ENCODE peak calls at places on chromosomes 4 and X, in nine cellular contexts. K is stimulated activated CD4-positive, alpha-beta T cell treated with anti-CD3 and anti-CD28 coated beads, TNF-alpha, amount 100 ng/mL, for 1 hour; E is activated T-helper 1 cell treated with Interleukin-2 at 50 U/mL for 16 hours; Z is M059J; U is mucosa of descending colon; S is neural crest cell; J is CMK; H is erythroblast; F is Right ventricle myocardium superior. D is an unnamed sample.

GRCh38 chr4:75715105-75715799 is 9.1 kb upstream of the USO1 start:
- DNase-seq in K (no peak), E (no peak), Z (no peak), U (no peak), S (no peak), J (no peak), H (no peak), F (no peak), D (no peak)

GRCh38 chr4:127936974-127937373 is 28.0 kb downstream of the MFSD8 start:
- DNase-seq in K (no peak), E (no peak), Z (peak; percentile 53), U (no peak), S (no peak), J (no peak), H (no peak), F (no peak), D (no peak)

GRCh38 chrX:69133561-69134542 is 31.4 kb downstream of the PJA1 start:
- DNase-seq in K (no peak), E (no peak), Z (peak; percentile 76), U (peak; percentile 12), S (peak; percentile 33), J (no peak), H (no peak), F (no peak), D (no peak)

GRCh38 chrX:78375894-78376293 is 48.5 kb upstream of the CYSLTR1 start:
- DNase-seq in K (no peak), E (no peak), Z (peak; percentile 86), U (no peak), S (no peak), J (peak; percentile 8), H (no peak), F (no peak), D (no peak)

GRCh38 chrX:72294497-72294896 is 11.2 kb downstream of the CITED1 start:
- DNase-seq in K (no peak), E (no peak), Z (no peak), U (no peak), S (no peak), J (no peak), H (no peak), F (no peak), D (no peak)

GRCh38 chr4:184460495-184461285 is 13.7 kb downstream of the IRF2 start:
- DNase-seq in K (no peak), E (no peak), Z (no peak), U (no peak), S (no peak), J (peak; percentile 8), H (peak; percentile 10), F (no peak), D (no peak)

GRCh38 chrX:144810539-144810938 is 436.8 kb upstream of the SPANXN1 start:
- DNase-seq in K (no peak), E (no peak), Z (no peak), U (no peak), S (no peak), J (no peak), H (no peak), F (no peak), D (no peak)

GRCh38 chr4:176256921-176257320 is 12.1 kb downstream of the ASB5 start:
- DNase-seq in K (no peak), E (no peak), Z (no peak), U (no peak), S (no peak), J (no peak), H (no peak), F (no peak), D (no peak)

GRCh38 chr4:78907638-78908037 is 31.6 kb downstream of the PAQR3 start:
- DNase-seq in K (no peak), E (no peak), Z (no peak), U (no peak), S (no peak), J (no peak), H (no peak), F (no peak), D (no peak)

GRCh38 chrX:109848451-109849050 is 115.5 kb upstream of the ACSL4 start:
- DNase-seq in K (no peak), E (no peak), Z (no peak), U (no peak), S (peak; percentile 72), J (peak; percentile 70), H (peak; percentile 79), F (no peak), D (no peak)

GRCh38 chr4:106238819-106239420 is 77.1 kb downstream of the TBCK start:
- DNase-seq in K (no peak), E (no peak), Z (peak; percentile 34), U (peak; percentile 38), S (peak; percentile 4), J (peak; percentile 11), H (peak; percentile 45), F (no peak), D (no peak)

GRCh38 chr4:83855044-83855443 is 319.1 kb downstream of the GPAT3 start:
- DNase-seq in K (no peak), E (no peak), Z (peak; percentile 95), U (no peak), S (no peak), J (no peak), H (no peak), F (no peak), D (no peak)

GRCh38 chrX:5681159-5681558 is 547.5 kb downstream of the NLGN4X start:
- DNase-seq in K (no peak), E (no peak), Z (no peak), U (no peak), S (no peak), J (no peak), H (peak; percentile 0), F (no peak), D (no peak)

GRCh38 chr4:169315530-169316306 is 45.0 kb upstream of the SH3RF1 start:
- DNase-seq in K (no peak), E (no peak), Z (peak; percentile 53), U (no peak), S (no peak), J (no peak), H (peak; percentile 6), F (no peak), D (no peak)

GRCh38 chr4:117771647-117772337 is 262.5 kb upstream of the NDST3 start:
- DNase-seq in K (no peak), E (no peak), Z (no peak), U (peak; percentile 9), S (no peak), J (no peak), H (no peak), F (no peak), D (no peak)

GRCh38 chr4:69881173-69881773 is 21.3 kb upstream of the SULT1E1 start:
- DNase-seq in K (no peak), E (no peak), Z (peak; percentile 4), U (peak; percentile 30), S (no peak), J (peak; percentile 33), H (peak; percentile 62), F (no peak), D (no peak)

GRCh38 chr4:110049951-110050925 is 137.6 kb downstream of the EGF start:
- DNase-seq in K (peak; percentile 22), E (peak; percentile 6), Z (peak; percentile 46), U (peak; percentile 72), S (peak; percentile 37), J (peak; percentile 17), H (peak; percentile 62), F (no peak), D (peak; percentile 12)

GRCh38 chr4:88134536-88135361 is 23.7 kb downstream of the ABCG2 start:
- DNase-seq in K (no peak), E (no peak), Z (no peak), U (peak; percentile 68), S (no peak), J (no peak), H (no peak), F (no peak), D (no peak)

GRCh38 chrX:132810964-132811712 is 147.3 kb downstream of the HS6ST2 start:
- DNase-seq in K (no peak), E (no peak), Z (no peak), U (no peak), S (no peak), J (no peak), H (no peak), F (no peak), D (no peak)

GRCh38 chr4:112223956-112224355 is 7.6 kb upstream of the AP1AR start:
- DNase-seq in K (no peak), E (no peak), Z (no peak), U (peak; percentile 45), S (no peak), J (no peak), H (no peak), F (no peak), D (no peak)

D was measured in activated CD8-positive, alpha-beta memory T cell treated with anti-CD3 and anti-CD28 coated beads for 1 hour.